ENCODE peak calls at places on chromosomes 4 and X, in four cellular contexts. Q, S, L and Y are unnamed samples.

GRCh38 chr4:68738036-68738435 is 67.6 kb upstream of the UGT2B15 start:
- DNase-seq in Q (no peak), S (no peak), L (no peak), Y (no peak)

GRCh38 chr4:1748465-1748995 is 27.2 kb downstream of the TACC3 start:
- DNase-seq in Q (peak), S (peak), L (peak), Y (peak)

GRCh38 chr4:99029852-99030251 is 34.3 kb downstream of the METAP1 start:
- DNase-seq in Q (no peak), S (no peak), L (no peak), Y (no peak)

GRCh38 chrX:65871671-65872311 is 168.1 kb downstream of the VSIG4 start:
- DNase-seq in Q (peak), S (no peak), L (no peak), Y (no peak)

GRCh38 chr4:134024251-134024650 is 177.3 kb downstream of the PABPC4L start:
- DNase-seq in Q (no peak), S (no peak), L (no peak), Y (no peak)

GRCh38 chrX:118824173-118824782 is 654 bp downstream of the ZCCHC12 start:
- DNase-seq in Q (peak), S (no peak), L (no peak), Y (no peak)

GRCh38 chr4:79297029-79297428 is 28.8 kb downstream of the NAA11 start:
- DNase-seq in Q (no peak), S (no peak), L (no peak), Y (no peak)

GRCh38 chrX:63747331-63747730 is 37.7 kb downstream of the ARHGEF9 start:
- DNase-seq in Q (no peak), S (no peak), L (no peak), Y (no peak)

GRCh38 chr4:53321151-53321987 is 44.5 kb downstream of the SCFD2 start:
- DNase-seq in Q (no peak), S (no peak), L (no peak), Y (no peak)

GRCh38 chr4:7124643-7125442 is 57.0 kb upstream of the GRPEL1 start:
- DNase-seq in Q (peak), S (peak), L (peak), Y (no peak)

GRCh38 chr4:140150886-140151699 is 2.9 kb downstream of the MAML3 start:
- DNase-seq in Q (peak), S (peak), L (peak), Y (peak)

GRCh38 chrX:103464071-103464773 is 55.1 kb downstream of the RAB40A start:
- DNase-seq in Q (peak), S (peak), L (no peak), Y (no peak)